ENCODE peak calls at places on chromosomes 11 and 22, in nine cellular contexts. U is body of pancreas, Z is right cardiac atrium, F is GM23248, Q is cardiac muscle cell, K is fibroblast of lung, O is IMR-90, L is MG63, X is colonic mucosa. V is an unnamed sample. For H3K9me3, the result is how much of the 10 kb centered on the place peaks cover.

GRCh38 chr22:29380032-29380781 is 8.2 kb downstream of the AP1B1 start:
- DNase-seq in Z (no peak), O (peak), L (peak), K (no peak), X (no peak), Q (no peak), U (no peak), F (peak), V (no peak)

GRCh38 chr11:64007629-64008282 is 21.5 kb downstream of the OTUB1 start:
- DNase-seq in X (peak), Z (peak), K (no peak), U (peak), Q (peak), L (no peak), O (no peak), F (peak), V (no peak)

GRCh38 chr11:95821640-95822039 is 31.3 kb downstream of the CEP57 start:
- DNase-seq in K (peak), O (peak), F (peak), Z (no peak), Q (no peak), L (no peak), U (no peak), X (no peak), V (peak)

GRCh38 chr11:119694334-119694733 is 34.7 kb downstream of the NECTIN1 start:
- DNase-seq in X (peak), F (no peak), Q (no peak), K (peak), Z (no peak), L (peak), O (no peak), U (peak), V (peak)

GRCh38 chr11:78820722-78821121 is 246.1 kb upstream of the NARS2 start:
- DNase-seq in X (no peak), Z (no peak), U (no peak), Q (no peak), O (no peak), L (no peak), F (no peak), K (no peak), V (no peak)

GRCh38 chr11:66728760-66729385 is at the start of gene SPTBN2:
- DNase-seq in O (no peak), X (no peak), Z (no peak), K (peak), Q (peak), L (no peak), F (peak), U (no peak), V (peak)

GRCh38 chr11:134714021-134714656 is 302.1 kb upstream of the B3GAT1 start:
- DNase-seq in O (no peak), K (no peak), L (no peak), Q (peak), Z (no peak), F (no peak), X (no peak), U (no peak), V (no peak)

GRCh38 chr22:44673406-44673805 is 28.6 kb upstream of the PRR5 start:
- DNase-seq in Z (peak), U (no peak), O (no peak), Q (no peak), K (no peak), F (no peak), X (no peak), L (no peak), V (no peak)

GRCh38 chr22:43273902-43274484 is 69.2 kb downstream of the SCUBE1 start:
- DNase-seq in U (peak), L (peak), X (no peak), F (peak), O (peak), Z (no peak), K (peak), Q (peak), V (no peak)

GRCh38 chr11:12087075-12087775 is 23.2 kb upstream of the MICAL2 start:
- DNase-seq in X (peak), O (peak), F (peak), K (peak), Z (no peak), L (peak), Q (no peak), U (no peak), V (peak)

GRCh38 chr11:10784229-10785145 is 24.2 kb downstream of the EIF4G2 start:
- DNase-seq in O (peak), L (no peak), F (no peak), X (no peak), U (no peak), Q (peak), Z (no peak), K (peak), V (peak)

GRCh38 chr22:38925571-38926041 is 31.8 kb upstream of the APOBEC3A start:
- DNase-seq in O (peak), L (peak), Q (no peak), K (peak), X (no peak), F (peak), U (no peak), Z (no peak), V (peak)

GRCh38 chr11:61160487-61161189 is 588 bp downstream of the VPS37C start:
- DNase-seq in F (peak), L (no peak), X (no peak), Z (no peak), Q (no peak), K (peak), U (no peak), O (no peak), V (no peak)

GRCh38 chr11:36306888-36307287 is 10.8 kb downstream of the PRR5L start:
- DNase-seq in F (peak), Z (no peak), L (no peak), Q (peak), U (no peak), X (no peak), O (no peak), K (peak), V (peak)

DNA sequence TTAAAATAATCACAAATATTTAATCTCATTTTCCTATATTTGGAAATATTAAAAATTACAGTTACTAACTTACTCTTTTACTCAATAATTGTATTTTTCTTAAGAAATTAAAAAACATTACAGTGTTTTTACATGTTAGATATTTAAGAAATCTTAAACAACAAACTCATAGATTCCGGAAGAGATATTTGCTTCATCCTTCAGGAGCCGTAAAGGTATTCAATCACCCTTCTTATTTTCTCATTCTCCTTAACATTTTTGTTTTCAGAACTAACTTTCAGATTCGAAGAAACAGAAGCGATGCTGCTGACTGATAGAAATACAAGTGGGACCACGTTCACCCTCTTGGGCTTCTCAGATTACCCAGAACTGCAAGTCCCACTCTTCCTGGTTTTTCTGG is at the start of gene OR5D18:
- DNase-seq in F (no peak), O (no peak), K (no peak), X (no peak), L (no peak), Z (no peak), U (no peak), Q (no peak), V (no peak)
- H3K9me3 ChIP-seq in F (under half), O (under half), K (under half), X (under half), L (under half), Z (under half), U (under half), Q (under half), V (under half)

GRCh38 chr11:132379540-132379939 is 1009.1 kb downstream of the NTM start:
- DNase-seq in Z (no peak), K (no peak), F (no peak), O (no peak), L (no peak), Q (no peak), U (no peak), X (no peak), V (no peak)

GRCh38 chr11:132373405-132374141 is 1003.2 kb downstream of the NTM start:
- DNase-seq in O (no peak), K (no peak), L (no peak), Q (no peak), X (no peak), Z (no peak), U (no peak), F (no peak), V (no peak)
- H3K9me3 ChIP-seq in O (under half), K (under half), L (under half), Q (under half), X (under half), Z (under half), U (under half), F (under half), V (under half)

GRCh38 chr22:48240935-48241230 is 1478.4 kb downstream of the TBC1D22A start:
- DNase-seq in U (no peak), O (no peak), Z (no peak), L (no peak), Q (no peak), X (no peak), F (no peak), K (no peak), V (no peak)
- H3K9me3 ChIP-seq in U (under half), O (half or more), Z (under half), L (under half), Q (under half), X (under half), F (under half), K (under half), V (under half)

GRCh38 chr22:49077036-49077393 is 750.7 kb downstream of the BRD1 start:
- DNase-seq in F (no peak), O (no peak), Z (no peak), X (no peak), U (no peak), Q (no peak), K (no peak), L (no peak), V (no peak)
- H3K9me3 ChIP-seq in F (under half), O (half or more), Z (under half), X (under half), U (under half), Q (under half), K (under half), L (under half), V (under half)

GRCh38 chr11:123783536-123783935 is 22.6 kb downstream of the OR6M1 start:
- DNase-seq in Q (no peak), X (no peak), F (no peak), O (no peak), U (no peak), K (no peak), Z (no peak), L (no peak), V (no peak)
- H3K9me3 ChIP-seq in Q (under half), X (under half), F (under half), O (under half), U (under half), K (under half), Z (under half), L (under half), V (under half)

GRCh38 chr11:132549571-132549970 is 982.7 kb downstream of the OPCML start:
- DNase-seq in U (no peak), Z (no peak), L (no peak), Q (no peak), X (no peak), O (no peak), F (no peak), K (no peak), V (no peak)
- H3K9me3 ChIP-seq in U (under half), Z (under half), L (under half), Q (under half), X (under half), O (under half), F (under half), K (under half), V (under half)

GRCh38 chr11:50030193-50030592 is 2.5 kb upstream of the OR4C45 start:
- DNase-seq in Z (no peak), Q (no peak), U (no peak), K (no peak), F (no peak), O (no peak), X (no peak), L (no peak), V (no peak)
- H3K9me3 ChIP-seq in Z (under half), Q (under half), U (under half), K (under half), F (under half), O (under half), X (under half), L (under half), V (under half)

DNA sequence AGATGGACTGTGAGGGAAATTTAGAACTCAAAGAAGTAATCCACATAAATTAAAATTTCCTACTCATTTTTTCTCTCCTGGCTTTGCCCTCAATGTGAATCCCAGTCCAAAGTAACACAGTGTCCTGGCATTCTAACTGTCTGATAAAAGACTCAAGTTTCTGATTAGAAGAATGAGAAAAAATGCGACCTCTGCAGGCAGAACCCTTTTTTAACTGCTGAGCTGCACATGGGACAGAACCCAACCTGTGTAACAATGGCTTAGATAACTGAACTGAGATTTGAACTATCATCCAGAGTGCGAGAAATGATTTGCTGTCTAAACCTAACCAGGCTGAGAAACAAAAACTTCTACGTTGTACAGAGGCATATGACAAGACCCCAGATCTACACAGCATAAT is 385.6 kb upstream of the LRRC4C start:
- DNase-seq in U (no peak), X (no peak), K (no peak), Z (no peak), O (no peak), Q (no peak), F (no peak), L (no peak), V (no peak)
- H3K9me3 ChIP-seq in U (under half), X (under half), K (under half), Z (under half), O (under half), Q (under half), F (under half), L (under half), V (under half)

GRCh38 chr11:1255151-1255550 is 32.3 kb downstream of the MUC5B start:
- DNase-seq in L (no peak), F (no peak), U (no peak), K (no peak), Q (no peak), O (no peak), Z (no peak), X (no peak), V (no peak)
- H3K9me3 ChIP-seq in L (under half), F (under half), U (under half), K (under half), Q (under half), O (under half), Z (under half), X (under half), V (under half)

V was measured in astrocyte.